ENCODE peak calls at places on chromosomes 12 and 14, in six cellular contexts. R is effector memory CD4-positive, alpha-beta T cell; J is GM23248; N is epithelial cell of esophagus; F is HCT116; B is endodermal cell. W is an unnamed sample.

GRCh38 chr12:120761581-120761980 is 36.0 kb downstream of the ACADS start:
- DNase-seq in R (no peak), J (no peak), N (peak), F (no peak), B (peak), W (peak)

GRCh38 chr12:38919191-38919590 is 13.8 kb upstream of the CPNE8 start:
- DNase-seq in R (no peak), J (peak), N (peak), F (no peak), B (no peak), W (no peak)

GRCh38 chr14:68548194-68549056 is 244.4 kb downstream of the ZFP36L1 start:
- DNase-seq in R (no peak), J (peak), N (peak), F (peak), B (peak), W (peak)

GRCh38 chr14:69658664-69659261 is 47.4 kb downstream of the SUSD6 start:
- DNase-seq in R (no peak), J (no peak), N (peak), F (no peak), B (no peak), W (peak)

GRCh38 chr12:46983959-46984833 is 95.2 kb upstream of the PCED1B start:
- DNase-seq in R (peak), J (peak), N (peak), F (peak), B (peak), W (peak)

GRCh38 chr12:59600174-59600573 is 4.3 kb downstream of the SLC16A7 start:
- DNase-seq in R (no peak), J (peak), N (peak), F (no peak), B (no peak), W (peak)

GRCh38 chr12:74689071-74689655 is 151.5 kb downstream of the ATXN7L3B start:
- DNase-seq in R (no peak), J (peak), N (peak), F (peak), B (no peak), W (peak)

GRCh38 chr12:60832300-60832699 is 1236.5 kb downstream of the SLC16A7 start:
- DNase-seq in R (no peak), J (no peak), N (no peak), F (no peak), B (no peak), W (no peak)

GRCh38 chr14:93981874-93982683 is 5.7 kb upstream of the ASB2 start:
- DNase-seq in R (no peak), J (no peak), N (no peak), F (no peak), B (no peak), W (no peak)

DNA sequence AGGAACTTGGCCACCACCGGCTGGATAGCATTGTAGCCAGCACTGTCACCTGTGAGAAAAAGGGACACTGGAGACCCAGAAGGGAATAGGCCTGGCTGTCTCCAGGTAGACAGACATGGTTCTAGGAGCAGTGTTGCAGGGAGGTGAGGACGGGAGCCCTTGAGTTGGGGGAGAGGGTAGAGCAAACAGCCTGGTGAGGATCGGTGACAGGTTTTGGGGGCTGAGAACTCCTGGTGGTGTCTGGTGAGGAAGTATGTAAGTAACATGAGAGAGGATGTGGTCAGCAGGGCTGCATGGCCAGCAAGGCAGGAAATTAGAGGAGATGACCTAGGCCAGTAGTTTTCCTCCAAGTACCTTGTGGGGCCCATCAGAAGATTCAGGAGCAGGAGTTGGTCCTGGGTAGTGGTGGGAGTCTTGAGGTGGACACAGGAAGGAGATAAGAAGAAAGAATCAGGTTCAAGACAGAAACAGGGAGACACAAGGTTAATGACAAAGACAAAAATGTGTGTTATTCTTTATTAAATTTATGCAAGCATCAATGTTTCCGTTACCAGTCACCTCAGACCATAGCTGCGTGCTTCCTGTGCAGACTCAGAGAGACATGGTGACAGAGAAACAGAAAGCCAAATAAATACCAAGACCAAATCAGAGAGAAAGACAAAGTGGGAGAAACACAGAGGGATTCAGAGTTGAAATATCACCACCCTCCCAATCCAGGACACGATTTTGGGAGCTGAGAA is at the start of gene ARHGAP9:
- DNase-seq in R (peak), J (no peak), N (no peak), F (no peak), B (no peak), W (no peak)
- H3K4me3 ChIP-seq in R (peak), J (no peak), N (no peak), F (no peak), B (no peak), W (no peak)

GRCh38 chr14:74263181-74263580 is 23.9 kb downstream of the VSX2 start:
- DNase-seq in R (no peak), J (no peak), N (no peak), F (no peak), B (no peak), W (no peak)

GRCh38 chr14:74260525-74261233 is 21.4 kb downstream of the VSX2 start:
- DNase-seq in R (no peak), J (no peak), N (no peak), F (no peak), B (no peak), W (no peak)

GRCh38 chr14:74262076-74262475 is 22.8 kb downstream of the VSX2 start:
- DNase-seq in R (no peak), J (no peak), N (no peak), F (no peak), B (no peak), W (no peak)

GRCh38 chr14:74259513-74259912 is 20.3 kb downstream of the VSX2 start:
- DNase-seq in R (no peak), J (no peak), N (no peak), F (no peak), B (peak), W (no peak)

GRCh38 chr14:74261288-74261687 is 22.0 kb downstream of the VSX2 start:
- DNase-seq in R (no peak), J (no peak), N (peak), F (no peak), B (no peak), W (no peak)
- H3K4me3 ChIP-seq in R (no peak), J (no peak), N (no peak), F (no peak), B (no peak), W (no peak)

GRCh38 chr12:64039285-64039871 is 182.7 kb downstream of the KICS2 start:
- DNase-seq in R (no peak), J (peak), N (peak), F (no peak), B (no peak), W (peak)
- H3K4me3 ChIP-seq in R (no peak), J (peak), N (peak), F (no peak), B (no peak), W (no peak)

GRCh38 chr14:43595373-43595772 is 911.7 kb downstream of the FSCB start:
- DNase-seq in R (no peak), J (no peak), N (no peak), F (no peak), B (no peak), W (no peak)
- H3K4me3 ChIP-seq in R (no peak), J (no peak), N (no peak), F (no peak), B (no peak), W (no peak)

DNA sequence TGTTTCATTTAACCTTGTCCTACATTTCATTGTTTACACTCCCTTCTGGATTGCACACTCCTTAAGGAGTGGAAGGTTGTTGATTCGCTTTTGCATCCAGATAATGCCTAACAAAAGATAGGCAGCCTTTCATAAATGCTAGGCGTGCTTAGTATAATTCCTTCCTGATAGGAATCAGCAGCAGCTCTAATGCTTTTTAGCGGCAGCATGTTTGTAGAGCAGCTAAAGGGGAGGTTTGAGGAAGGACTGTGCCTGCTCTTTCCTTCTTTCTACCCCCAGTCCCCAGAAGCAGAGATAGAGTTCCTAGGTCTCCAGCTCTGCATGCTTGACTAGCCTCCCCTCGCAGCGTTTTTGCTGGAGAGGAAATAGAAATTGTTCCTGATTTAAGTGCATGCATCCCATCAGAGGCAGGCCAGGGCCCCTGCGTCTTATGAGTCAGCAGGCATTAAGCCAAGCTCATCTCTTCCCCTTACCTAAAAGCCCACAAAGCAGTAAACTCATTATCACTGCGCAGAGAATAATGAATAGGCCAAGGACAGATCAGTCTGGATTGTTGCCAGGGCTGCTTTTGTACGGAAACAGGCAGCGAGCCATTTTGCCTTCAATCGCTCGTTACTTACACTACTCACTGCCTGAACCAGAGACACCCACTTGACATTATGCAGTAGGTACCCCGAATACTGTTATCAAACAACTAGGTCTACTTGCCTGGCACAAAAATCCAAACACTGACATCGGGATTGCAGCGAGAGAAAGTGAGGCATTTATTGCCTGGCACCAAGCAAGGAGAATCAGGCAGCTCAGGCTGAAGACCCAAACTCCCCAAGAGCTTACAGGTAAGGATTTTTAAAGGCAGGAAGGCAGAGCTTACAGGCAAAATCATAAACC is 14.1 kb upstream of the TBPL2 start:
- DNase-seq in R (no peak), J (peak), N (peak), F (peak), B (no peak), W (peak)
- H3K4me3 ChIP-seq in R (no peak), J (no peak), N (no peak), F (peak), B (peak), W (no peak)

DNA sequence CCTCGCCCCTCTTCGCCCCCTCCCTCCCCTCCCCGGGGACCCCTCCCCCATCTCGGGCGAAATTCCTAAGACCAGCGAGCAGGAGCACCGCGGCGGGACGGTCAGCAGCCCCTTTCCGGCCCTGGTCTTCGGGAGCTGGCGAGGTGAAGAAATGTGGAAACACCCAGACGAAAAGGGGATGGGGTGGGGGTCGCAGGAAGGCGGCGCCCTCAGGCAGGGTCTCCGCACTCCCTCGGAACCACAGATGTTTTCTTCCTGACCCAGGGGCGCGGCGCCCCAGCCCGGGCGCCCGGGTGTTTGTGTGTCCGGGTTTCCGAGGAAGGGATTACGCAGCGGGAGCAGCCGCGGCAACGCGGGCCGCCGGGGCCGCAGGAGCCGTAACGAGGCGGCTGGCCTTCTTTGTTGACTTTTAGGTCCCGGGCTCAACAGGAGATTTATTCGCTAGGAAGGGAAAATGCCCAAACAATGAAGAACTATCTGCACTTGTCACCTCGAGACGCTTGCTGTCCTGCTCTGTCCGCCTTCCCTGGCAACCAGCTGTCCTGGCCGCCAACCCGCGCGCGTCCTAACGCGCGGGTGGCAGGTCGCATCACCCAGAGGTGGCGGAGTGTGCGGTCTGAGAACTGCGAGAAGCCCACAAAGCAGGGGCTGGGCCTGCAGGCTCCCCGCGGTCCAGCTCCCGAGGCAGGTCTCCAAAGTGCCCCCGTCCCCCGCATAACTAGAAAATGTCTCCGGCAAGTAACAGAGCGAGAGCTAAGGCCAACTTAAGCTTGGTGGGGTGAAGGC is 7.0 kb downstream of the FOXA1 start:
- DNase-seq in R (no peak), J (peak), N (peak), F (no peak), B (peak), W (no peak)
- H3K4me3 ChIP-seq in R (no peak), J (no peak), N (peak), F (peak), B (peak), W (no peak)